ENCODE peak calls at places on chromosomes 4 and X, in five cellular contexts. One of them, this sample, is unnamed.

GRCh38 chrX:39755152-39756032 is 342.4 kb downstream of the BCOR start:
- DNase-seq in GM10248: no peak
- DNase-seq in IMR-90: peak
- DNase-seq in epithelial cell of esophagus: peak
- DNase-seq in CD4-positive, alpha-beta T cell: no peak
- DNase-seq in this sample: no peak

GRCh38 chrX:66163447-66163846 is 600 bp upstream of the HEPH start:
- DNase-seq in GM10248: no peak
- DNase-seq in IMR-90: no peak
- DNase-seq in epithelial cell of esophagus: no peak
- DNase-seq in CD4-positive, alpha-beta T cell: no peak
- DNase-seq in this sample: no peak

GRCh38 chr4:150782311-150782710 is 200.4 kb downstream of the MAB21L2 start:
- DNase-seq in GM10248: no peak
- DNase-seq in IMR-90: peak
- DNase-seq in epithelial cell of esophagus: no peak
- DNase-seq in CD4-positive, alpha-beta T cell: no peak
- DNase-seq in this sample: no peak

GRCh38 chr4:689498-690122 is 659 bp upstream of the SLC49A3 start:
- DNase-seq in GM10248: no peak
- DNase-seq in IMR-90: no peak
- DNase-seq in epithelial cell of esophagus: no peak
- DNase-seq in CD4-positive, alpha-beta T cell: no peak
- DNase-seq in this sample: no peak

GRCh38 chrX:11351375-11352295 is 58.4 kb downstream of the AMELX start:
- DNase-seq in GM10248: no peak
- DNase-seq in IMR-90: peak
- DNase-seq in epithelial cell of esophagus: no peak
- DNase-seq in CD4-positive, alpha-beta T cell: no peak
- DNase-seq in this sample: no peak

GRCh38 chrX:80808160-80808735 is 1.4 kb downstream of the BRWD3 start:
- DNase-seq in GM10248: peak
- DNase-seq in IMR-90: peak
- DNase-seq in epithelial cell of esophagus: peak
- DNase-seq in CD4-positive, alpha-beta T cell: peak
- DNase-seq in this sample: peak

GRCh38 chrX:78831523-78831922 is 84.0 kb downstream of the LPAR4 start:
- DNase-seq in GM10248: peak
- DNase-seq in IMR-90: no peak
- DNase-seq in epithelial cell of esophagus: no peak
- DNase-seq in CD4-positive, alpha-beta T cell: no peak
- DNase-seq in this sample: peak

GRCh38 chr4:139042981-139043460 is 27.4 kb downstream of the NOCT start:
- DNase-seq in GM10248: no peak
- DNase-seq in IMR-90: peak
- DNase-seq in epithelial cell of esophagus: no peak
- DNase-seq in CD4-positive, alpha-beta T cell: no peak
- DNase-seq in this sample: no peak

GRCh38 chr4:143399113-143399949 is 62.7 kb downstream of the GAB1 start:
- DNase-seq in GM10248: no peak
- DNase-seq in IMR-90: peak
- DNase-seq in epithelial cell of esophagus: peak
- DNase-seq in CD4-positive, alpha-beta T cell: no peak
- DNase-seq in this sample: no peak

GRCh38 chr4:77126844-77127614 is 30.0 kb upstream of the CCNG2 start:
- DNase-seq in GM10248: peak
- DNase-seq in IMR-90: no peak
- DNase-seq in epithelial cell of esophagus: no peak
- DNase-seq in CD4-positive, alpha-beta T cell: no peak
- DNase-seq in this sample: peak
- TF ChIP-seq CTCF in GM10248: no peak
- TF ChIP-seq CTCF in IMR-90: no peak
- TF ChIP-seq CTCF in epithelial cell of esophagus: no peak
- TF ChIP-seq CTCF in CD4-positive, alpha-beta T cell: no peak
- TF ChIP-seq CTCF in this sample: no peak

DNA sequence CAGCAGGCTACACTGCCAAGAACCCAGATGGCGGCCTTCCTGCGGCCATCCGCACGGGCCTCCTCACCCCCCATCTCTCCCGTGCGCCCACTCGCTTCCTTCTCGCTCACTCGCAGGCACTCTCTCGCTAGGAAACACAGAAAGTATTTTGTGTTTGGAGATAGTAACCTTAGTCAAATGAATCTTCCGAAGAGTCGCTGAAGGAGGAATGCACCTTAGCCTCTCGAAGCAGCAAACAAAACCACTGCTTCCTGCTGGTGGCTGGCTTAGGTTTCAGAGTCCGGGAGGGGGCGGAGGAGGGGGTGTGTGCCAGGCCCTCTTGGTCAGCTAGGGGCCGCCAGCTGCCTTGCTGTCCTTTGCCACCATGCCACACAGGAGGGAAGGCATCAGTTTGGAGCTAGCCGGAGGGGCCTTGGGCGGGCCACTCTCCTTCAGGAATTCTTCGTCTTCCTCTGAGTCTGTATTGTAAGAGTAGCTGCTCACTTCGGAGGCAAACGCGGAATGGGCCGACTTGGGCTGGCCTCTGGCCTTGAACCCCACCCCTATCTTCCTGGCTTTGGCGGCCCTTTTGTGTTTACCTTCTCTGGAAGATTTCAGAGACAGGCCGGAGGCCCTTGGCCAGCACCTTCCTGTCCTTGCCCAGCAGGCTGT is 73.2 kb upstream of the UCP1 start:
- DNase-seq in GM10248: no peak
- DNase-seq in IMR-90: no peak
- DNase-seq in epithelial cell of esophagus: no peak
- DNase-seq in CD4-positive, alpha-beta T cell: no peak
- DNase-seq in this sample: no peak
- TF ChIP-seq CTCF in GM10248: no peak
- TF ChIP-seq CTCF in IMR-90: no peak
- TF ChIP-seq CTCF in epithelial cell of esophagus: no peak
- TF ChIP-seq CTCF in CD4-positive, alpha-beta T cell: no peak
- TF ChIP-seq CTCF in this sample: no peak

DNA sequence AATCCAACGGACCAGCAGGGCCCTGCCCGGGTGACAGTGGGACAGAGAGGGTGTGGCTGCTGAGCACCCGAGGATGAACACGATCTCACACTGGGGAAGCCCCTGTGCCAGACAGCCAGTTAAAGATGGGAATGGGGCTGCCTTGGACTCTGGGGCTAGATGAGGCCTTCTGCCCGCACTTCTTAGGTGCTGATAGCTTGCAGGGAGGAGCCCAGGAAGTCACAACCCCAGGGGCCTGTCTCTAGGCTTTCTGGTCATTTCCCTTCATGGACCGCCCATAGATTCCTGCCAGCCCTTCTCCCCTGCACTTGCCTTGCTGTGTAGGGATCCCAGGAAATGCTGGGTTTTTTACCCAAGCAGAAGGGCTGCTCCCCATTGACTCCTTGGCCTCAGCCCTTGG is 6.2 kb downstream of the ZNF275 start:
- DNase-seq in GM10248: no peak
- DNase-seq in IMR-90: no peak
- DNase-seq in epithelial cell of esophagus: no peak
- DNase-seq in CD4-positive, alpha-beta T cell: no peak
- DNase-seq in this sample: no peak
- TF ChIP-seq CTCF in GM10248: no peak
- TF ChIP-seq CTCF in IMR-90: no peak
- TF ChIP-seq CTCF in epithelial cell of esophagus: no peak
- TF ChIP-seq CTCF in CD4-positive, alpha-beta T cell: no peak
- TF ChIP-seq CTCF in this sample: no peak

DNA sequence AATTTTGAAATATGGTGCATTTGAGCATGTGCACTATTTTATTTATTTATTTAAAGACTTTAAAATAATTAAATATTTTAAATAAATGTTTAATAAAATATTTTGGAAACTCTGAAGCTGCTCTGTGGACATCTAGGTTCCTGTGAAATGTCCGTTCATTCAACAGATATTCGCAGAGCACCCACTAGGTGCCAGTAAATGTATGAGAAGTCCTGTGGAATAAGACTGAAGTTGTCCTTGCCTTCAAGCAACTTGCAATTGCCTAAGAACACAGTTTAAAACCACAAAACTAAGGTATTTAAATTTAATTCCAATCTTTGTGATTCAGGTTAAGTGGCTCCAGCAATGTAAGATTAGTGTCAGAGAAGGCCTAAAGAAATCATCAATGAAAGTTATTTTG is 306.7 kb downstream of the GBA3 start:
- DNase-seq in GM10248: no peak
- DNase-seq in IMR-90: no peak
- DNase-seq in epithelial cell of esophagus: no peak
- DNase-seq in CD4-positive, alpha-beta T cell: no peak
- DNase-seq in this sample: no peak
- TF ChIP-seq CTCF in GM10248: no peak
- TF ChIP-seq CTCF in IMR-90: no peak
- TF ChIP-seq CTCF in epithelial cell of esophagus: no peak
- TF ChIP-seq CTCF in CD4-positive, alpha-beta T cell: no peak
- TF ChIP-seq CTCF in this sample: no peak

GRCh38 chrX:63511361-63511760 is 160.2 kb upstream of the SPIN4 start:
- DNase-seq in GM10248: no peak
- DNase-seq in IMR-90: no peak
- DNase-seq in epithelial cell of esophagus: peak
- DNase-seq in CD4-positive, alpha-beta T cell: no peak
- DNase-seq in this sample: no peak

GRCh38 chrX:63508668-63509067 is 157.5 kb upstream of the SPIN4 start:
- DNase-seq in GM10248: no peak
- DNase-seq in IMR-90: no peak
- DNase-seq in epithelial cell of esophagus: no peak
- DNase-seq in CD4-positive, alpha-beta T cell: no peak
- DNase-seq in this sample: no peak

GRCh38 chrX:63503541-63503940 is 152.4 kb upstream of the SPIN4 start:
- DNase-seq in GM10248: no peak
- DNase-seq in IMR-90: peak
- DNase-seq in epithelial cell of esophagus: peak
- DNase-seq in CD4-positive, alpha-beta T cell: no peak
- DNase-seq in this sample: no peak

DNA sequence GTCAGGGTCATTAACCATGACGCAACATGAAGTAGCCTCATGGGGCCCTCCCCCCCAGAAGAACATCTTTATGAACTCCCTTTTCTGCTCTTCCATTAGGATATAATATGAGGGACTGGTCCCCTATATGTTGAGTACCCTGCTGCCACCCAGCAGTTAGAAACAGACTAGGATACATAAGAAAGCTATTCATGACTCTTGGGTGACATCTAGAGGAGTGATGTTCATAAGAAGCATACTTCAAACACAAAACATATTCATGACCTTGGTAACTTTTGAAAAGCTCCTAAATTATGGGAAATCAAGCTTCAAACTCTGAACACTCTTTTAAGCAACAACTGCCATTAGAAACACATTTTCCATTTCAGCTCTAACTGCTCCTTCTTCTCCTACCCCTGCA is 155.2 kb upstream of the SPIN4 start:
- DNase-seq in GM10248: peak
- DNase-seq in IMR-90: peak
- DNase-seq in epithelial cell of esophagus: peak
- DNase-seq in CD4-positive, alpha-beta T cell: no peak
- DNase-seq in this sample: peak
- TF ChIP-seq CTCF in GM10248: peak
- TF ChIP-seq CTCF in IMR-90: peak
- TF ChIP-seq CTCF in epithelial cell of esophagus: peak
- TF ChIP-seq CTCF in CD4-positive, alpha-beta T cell: no peak
- TF ChIP-seq CTCF in this sample: peak

GRCh38 chr4:77697860-77698599 is 92.4 kb downstream of the CXCL13 start:
- DNase-seq in GM10248: no peak
- DNase-seq in IMR-90: peak
- DNase-seq in epithelial cell of esophagus: peak
- DNase-seq in CD4-positive, alpha-beta T cell: no peak
- DNase-seq in this sample: no peak

GRCh38 chr4:77695769-77696168 is 90.1 kb downstream of the CXCL13 start:
- DNase-seq in GM10248: no peak
- DNase-seq in IMR-90: peak
- DNase-seq in epithelial cell of esophagus: peak
- DNase-seq in CD4-positive, alpha-beta T cell: no peak
- DNase-seq in this sample: no peak

GRCh38 chr4:77701111-77701510 is 95.5 kb downstream of the CXCL13 start:
- DNase-seq in GM10248: no peak
- DNase-seq in IMR-90: no peak
- DNase-seq in epithelial cell of esophagus: no peak
- DNase-seq in CD4-positive, alpha-beta T cell: no peak
- DNase-seq in this sample: no peak

DNA sequence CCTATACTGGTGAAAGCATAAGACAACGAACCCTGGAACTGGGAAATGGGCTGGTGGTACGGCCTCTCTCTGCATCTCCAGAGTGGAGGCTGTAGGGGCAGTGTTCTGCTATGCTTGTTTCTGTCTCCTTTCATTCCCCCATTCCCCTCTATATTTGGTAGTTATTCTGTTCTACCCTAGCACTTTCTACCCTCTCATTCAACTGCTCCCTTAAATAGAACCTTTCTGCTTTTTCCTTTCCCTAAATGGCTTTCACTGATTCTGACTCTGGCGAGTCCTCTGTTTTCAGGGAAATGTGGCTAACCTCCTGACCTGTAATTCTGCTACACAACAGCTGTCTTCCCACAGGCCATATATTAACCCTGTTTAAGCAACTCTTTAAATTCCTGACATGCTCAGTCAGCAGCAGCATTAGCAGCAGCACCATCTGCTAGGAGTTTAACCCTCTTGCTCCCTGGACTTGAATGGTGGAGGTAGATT is 94.2 kb downstream of the CXCL13 start:
- DNase-seq in GM10248: no peak
- DNase-seq in IMR-90: peak
- DNase-seq in epithelial cell of esophagus: peak
- DNase-seq in CD4-positive, alpha-beta T cell: no peak
- DNase-seq in this sample: no peak
- TF ChIP-seq CTCF in GM10248: no peak
- TF ChIP-seq CTCF in IMR-90: peak
- TF ChIP-seq CTCF in epithelial cell of esophagus: peak
- TF ChIP-seq CTCF in CD4-positive, alpha-beta T cell: no peak
- TF ChIP-seq CTCF in this sample: no peak

This sample was measured in GM13976.